ENCODE peak calls at places on chromosomes 5 and 9, in four cellular contexts. V is astrocyte of the spinal cord, H is lower lobe of right lung, Q is NB4. D is an unnamed sample.
A peak's percentile ranks its signal among the peaks of the same experiment; 100 is the strongest.

GRCh38 chr5:33894566-33894965 is 2.8 kb upstream of the ADAMTS12 start:
- DNase-seq in V (peak; percentile 69), H (no peak), Q (no peak), D (no peak)

GRCh38 chr5:105885266-105885665 is 1785.5 kb downstream of the EFNA5 start:
- DNase-seq in V (no peak), H (no peak), Q (no peak), D (no peak)

GRCh38 chr5:178683758-178684157 is 46.7 kb downstream of the ZNF354A start:
- DNase-seq in V (no peak), H (no peak), Q (no peak), D (no peak)

GRCh38 chr9:70594546-70594945 is 180.1 kb upstream of the KLF9 start:
- DNase-seq in V (no peak), H (no peak), Q (no peak), D (peak; percentile 77)

GRCh38 chr5:138641547-138642298 is 66.5 kb upstream of the HSPA9 start:
- DNase-seq in V (peak; percentile 65), H (peak; percentile 75), Q (peak; percentile 78), D (peak; percentile 71)

GRCh38 chr9:120856700-120857099 is 14.0 kb upstream of the PSMD5 start:
- DNase-seq in V (no peak), H (peak; percentile 50), Q (no peak), D (no peak)

GRCh38 chr5:95858023-95858461 is 35.5 kb upstream of the GLRX start:
- DNase-seq in V (peak; percentile 88), H (no peak), Q (peak; percentile 20), D (peak; percentile 97)

GRCh38 chr9:127767909-127768331 is 10.5 kb downstream of the SH2D3C start:
- DNase-seq in V (peak; percentile 16), H (no peak), Q (no peak), D (no peak)

GRCh38 chr9:137969008-137969407 is 91.4 kb downstream of the CACNA1B start:
- DNase-seq in V (no peak), H (peak; percentile 13), Q (no peak), D (no peak)

GRCh38 chr5:36692791-36693763 is 86.7 kb downstream of the SLC1A3 start:
- DNase-seq in V (peak; percentile 81), H (peak; percentile 86), Q (peak; percentile 85), D (peak; percentile 75)

GRCh38 chr5:89901983-89902382 is 507.6 kb downstream of the CETN3 start:
- DNase-seq in V (no peak), H (no peak), Q (no peak), D (no peak)

GRCh38 chr9:121945849-121946248 is 147.3 kb downstream of the TTLL11 start:
- DNase-seq in V (peak; percentile 50), H (no peak), Q (no peak), D (peak; percentile 43)

GRCh38 chr9:129008469-129008965 is 19.6 kb downstream of the SH3GLB2 start:
- DNase-seq in V (no peak), H (peak; percentile 35), Q (no peak), D (no peak)

GRCh38 chr5:180116077-180116375 is 44.5 kb upstream of the RNF130 start:
- DNase-seq in V (no peak), H (no peak), Q (no peak), D (no peak)

GRCh38 chr9:111253742-111254437 is 76.1 kb downstream of the OR2K2 start:
- DNase-seq in V (no peak), H (peak; percentile 56), Q (peak; percentile 5), D (no peak)

GRCh38 chr5:65818592-65818991 is 96.6 kb downstream of the NLN start:
- DNase-seq in V (no peak), H (no peak), Q (no peak), D (no peak)

GRCh38 chr9:105887679-105888078 is 193.3 kb downstream of the TMEM38B start:
- DNase-seq in V (no peak), H (no peak), Q (peak; percentile 69), D (no peak)

DNA sequence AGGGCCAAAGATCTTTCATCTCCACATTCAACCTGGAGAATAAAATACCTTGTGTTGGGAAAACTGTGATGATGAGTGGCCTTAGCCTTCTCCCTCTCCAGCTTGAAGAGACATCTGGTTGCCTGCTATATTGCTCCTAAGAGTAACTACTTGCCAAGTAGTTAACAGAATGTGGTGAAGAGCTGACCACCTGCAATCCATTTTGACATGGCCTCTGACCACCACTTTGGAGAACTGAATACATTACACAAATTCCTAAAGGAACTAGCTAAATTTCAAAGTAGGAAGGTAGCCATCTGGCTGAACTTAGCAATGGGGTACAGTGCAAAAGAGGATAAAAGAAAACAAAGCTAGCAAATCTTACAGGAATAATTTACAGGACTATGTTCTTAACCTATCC is 7.2 kb downstream of the TBCA start:
- DNase-seq in V (peak; percentile 53), H (no peak), Q (no peak), D (no peak)
- H3K4me3 ChIP-seq in V (no peak overlapping the region), H (no peak overlapping the region), Q (no peak overlapping the region), D (no peak overlapping the region)

DNA sequence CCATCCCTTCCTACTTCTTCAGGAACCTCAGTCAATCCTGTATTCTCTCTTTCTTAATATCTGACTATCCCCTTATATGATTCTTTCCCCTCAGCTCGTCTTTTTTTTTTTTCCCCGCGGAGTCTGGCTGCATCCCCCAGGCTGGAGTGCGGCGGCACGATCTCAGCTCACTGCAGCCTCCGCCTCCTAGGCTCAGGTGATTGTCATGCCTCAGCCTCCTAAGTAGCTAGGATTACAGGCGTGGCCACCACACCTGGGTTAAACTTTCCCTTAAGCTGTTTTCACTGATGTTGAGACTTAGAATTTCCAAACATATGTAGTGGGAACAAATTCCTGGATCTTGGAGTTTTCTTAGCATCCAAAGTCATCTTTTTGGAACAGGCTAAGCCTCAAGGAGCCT is 13.3 kb upstream of the RUSC2 start:
- DNase-seq in V (no peak), H (no peak), Q (no peak), D (no peak)
- TF ChIP-seq CTCF in V (no peak), H (no peak), Q (no peak), D (no peak)

GRCh38 chr9:112361602-112362001 is 18.3 kb upstream of the HSDL2 start:
- DNase-seq in V (peak; percentile 65), H (no peak), Q (peak; percentile 61), D (peak; percentile 58)
- H3K4me3 ChIP-seq in V (no peak overlapping the region), H (no peak overlapping the region), Q (no peak overlapping the region), D (no peak overlapping the region)

GRCh38 chr5:163695817-163696216 is 190.4 kb downstream of the MAT2B start:
- DNase-seq in V (no peak), H (no peak), Q (no peak), D (no peak)

GRCh38 chr5:163696270-163696887 is 191.0 kb downstream of the MAT2B start:
- DNase-seq in V (peak; percentile 81), H (no peak), Q (peak; percentile 74), D (peak; percentile 85)
- TF ChIP-seq CTCF in V (peak; percentile 77), H (peak; percentile 57), Q (peak; percentile 61), D (peak; percentile 84)

DNA sequence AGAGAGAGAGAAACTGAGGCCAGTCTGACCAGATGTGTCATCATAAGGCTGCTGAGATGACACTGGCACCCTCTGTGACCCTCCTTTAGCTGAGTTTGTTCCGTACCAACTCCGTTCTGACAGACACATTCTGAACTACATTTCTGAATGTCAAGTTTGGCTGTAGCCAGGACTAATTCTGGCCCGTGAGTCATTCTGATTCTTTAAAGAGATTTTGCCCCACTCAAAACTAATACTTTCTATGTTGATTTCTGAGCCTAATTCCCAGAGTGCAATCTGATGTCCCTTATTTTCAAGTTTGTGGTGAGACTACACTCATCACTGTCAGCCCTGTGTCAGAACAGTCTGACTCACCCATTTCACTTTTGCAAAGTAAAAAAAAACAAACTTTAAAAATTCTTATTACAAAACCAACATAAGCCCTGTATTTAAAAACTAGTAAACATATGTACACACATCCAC is 376.9 kb downstream of the ACTL7B start:
- DNase-seq in V (peak; percentile 83), H (no peak), Q (peak; percentile 13), D (peak; percentile 98)
- H3K4me3 ChIP-seq in V (no peak overlapping the region), H (no peak overlapping the region), Q (no peak overlapping the region), D (no peak overlapping the region)

DNA sequence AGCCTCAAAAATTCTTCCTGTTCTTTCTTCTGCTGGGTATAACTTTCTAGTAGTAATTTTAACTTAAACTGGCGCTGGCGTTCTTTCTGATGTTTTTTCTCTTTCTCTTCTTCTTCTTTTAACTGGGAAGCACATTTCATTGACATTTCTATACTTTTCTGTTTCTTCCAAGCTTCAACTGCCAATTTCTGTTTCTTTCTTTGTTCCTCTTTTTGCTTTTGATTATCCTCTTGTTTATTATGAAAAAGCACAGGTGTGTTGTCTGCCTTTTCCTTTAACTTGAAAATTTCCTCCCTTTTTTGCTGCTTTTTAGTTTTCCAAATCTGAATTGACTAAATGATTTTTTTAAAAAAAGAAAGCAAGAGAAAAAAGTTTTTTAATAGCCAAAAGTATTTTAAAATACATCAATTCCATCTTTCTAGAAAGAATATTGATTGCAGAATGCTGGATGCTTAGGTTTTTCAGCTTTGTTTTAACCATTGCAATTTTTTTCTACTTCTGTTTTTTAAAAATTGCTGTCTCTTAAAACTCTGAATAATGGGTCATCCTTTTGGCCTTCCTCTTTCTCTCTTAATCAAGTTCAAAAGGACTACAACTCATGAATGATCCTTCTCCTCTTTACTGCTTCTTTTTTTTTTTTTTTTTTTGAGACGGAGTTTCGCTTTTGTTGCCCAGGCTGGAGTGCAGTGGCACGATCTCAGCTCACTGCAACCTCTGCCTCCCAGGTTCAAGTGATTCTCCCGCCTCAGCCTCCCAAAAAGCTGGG is 8.8 kb upstream of the PGGT1B start:
- DNase-seq in V (no peak), H (no peak), Q (no peak), D (no peak)
- TF ChIP-seq CTCF in V (no peak), H (no peak), Q (no peak), D (no peak)

GRCh38 chr9:77585335-77585786 is 62.8 kb downstream of the GNA14 start:
- DNase-seq in V (no peak), H (no peak), Q (no peak), D (no peak)
- H3K4me3 ChIP-seq in V (no peak overlapping the region), H (no peak overlapping the region), Q (no peak overlapping the region), D (no peak overlapping the region)

GRCh38 chr5:108345541-108346171 is 36.2 kb downstream of the FBXL17 start:
- DNase-seq in V (peak; percentile 64), H (no peak), Q (peak; percentile 58), D (peak; percentile 62)
- TF ChIP-seq CTCF in V (peak; percentile 14), H (peak; percentile 43), Q (no peak), D (peak; percentile 41)

GRCh38 chr5:150640311-150641005 is at the start of gene SYNPO:
- DNase-seq in V (peak; percentile 92), H (no peak), Q (peak; percentile 83), D (peak; percentile 98)
- H3K4me3 ChIP-seq in V (peak within 1 kb of the TSS; percentile 48), H (peak within 1 kb of the TSS; percentile 47), Q (peak within 1 kb of the TSS; percentile 18), D (peak within 1 kb of the TSS; percentile 17)

DNA sequence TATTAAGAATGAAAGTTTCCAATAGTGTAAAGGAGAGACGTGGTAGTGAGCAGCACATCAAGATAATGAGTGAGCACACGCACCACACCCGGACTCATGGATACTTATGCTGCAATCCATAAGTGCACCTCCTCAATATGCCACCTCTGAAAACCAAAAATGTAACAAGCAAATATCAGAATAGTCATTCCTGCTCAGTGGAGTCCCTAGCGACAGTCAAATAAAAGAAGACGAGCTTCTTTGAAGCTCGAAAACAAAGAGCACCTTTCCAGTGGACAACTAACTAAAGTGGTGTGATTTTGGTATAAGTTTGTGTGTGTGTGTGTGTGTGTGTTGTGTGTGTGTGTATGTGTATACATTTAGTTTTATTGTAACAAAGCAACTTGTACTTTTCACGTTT is 241.3 kb downstream of the DEPDC1B start:
- DNase-seq in V (no peak), H (no peak), Q (no peak), D (no peak)
- TF ChIP-seq CTCF in V (no peak), H (no peak), Q (no peak), D (no peak)